ENCODE peak calls at places on chromosome 20, in six cellular contexts. One of them, this sample, is unnamed.

GRCh38 chr20:61768926-61769832 is 296.5 kb downstream of the TAF4 start:
- DNase-seq in GM12878: no peak
- DNase-seq in NB4: no peak
- DNase-seq in A549: no peak
- DNase-seq in K562: no peak
- DNase-seq in endothelial cell of umbilical vein: no peak
- DNase-seq in this sample: no peak

GRCh38 chr20:2713285-2713684 is 20.7 kb downstream of the EBF4 start:
- DNase-seq in GM12878: no peak
- DNase-seq in A549: no peak
- DNase-seq in endothelial cell of umbilical vein: no peak
- DNase-seq in K562: peak; percentile 23
- DNase-seq in NB4: peak; percentile 65
- DNase-seq in this sample: peak; percentile 52

GRCh38 chr20:50554694-50555579 is 44.8 kb downstream of the PTPN1 start:
- DNase-seq in NB4: no peak
- DNase-seq in endothelial cell of umbilical vein: no peak
- DNase-seq in A549: no peak
- DNase-seq in K562: no peak
- DNase-seq in GM12878: no peak
- DNase-seq in this sample: no peak

GRCh38 chr20:50482396-50482890 is 27.7 kb upstream of the PTPN1 start:
- DNase-seq in K562: peak; percentile 66
- DNase-seq in NB4: no peak
- DNase-seq in endothelial cell of umbilical vein: no peak
- DNase-seq in A549: no peak
- DNase-seq in GM12878: no peak
- DNase-seq in this sample: no peak

GRCh38 chr20:58880994-58881752 is 28.7 kb downstream of the GNAS start:
- DNase-seq in NB4: peak; percentile 30
- DNase-seq in endothelial cell of umbilical vein: no peak
- DNase-seq in K562: no peak
- DNase-seq in GM12878: no peak
- DNase-seq in A549: no peak
- DNase-seq in this sample: no peak

GRCh38 chr20:34907616-34908469 is 31.4 kb downstream of the ACSS2 start:
- DNase-seq in K562: no peak
- DNase-seq in endothelial cell of umbilical vein: peak; percentile 97
- DNase-seq in GM12878: no peak
- DNase-seq in A549: peak; percentile 63
- DNase-seq in NB4: no peak
- DNase-seq in this sample: peak; percentile 26

GRCh38 chr20:605237-605636 is 4.9 kb downstream of the TCF15 start:
- DNase-seq in endothelial cell of umbilical vein: no peak
- DNase-seq in A549: no peak
- DNase-seq in GM12878: no peak
- DNase-seq in NB4: no peak
- DNase-seq in K562: no peak
- DNase-seq in this sample: no peak

GRCh38 chr20:56391596-56392281 is at the start of gene AURKA:
- DNase-seq in NB4: no peak
- DNase-seq in endothelial cell of umbilical vein: no peak
- DNase-seq in A549: no peak
- DNase-seq in K562: no peak
- DNase-seq in GM12878: no peak
- DNase-seq in this sample: peak; percentile 24

GRCh38 chr20:58448958-58449357 is 59.9 kb downstream of the VAPB start:
- DNase-seq in K562: no peak
- DNase-seq in GM12878: no peak
- DNase-seq in endothelial cell of umbilical vein: no peak
- DNase-seq in A549: no peak
- DNase-seq in NB4: no peak
- DNase-seq in this sample: no peak

GRCh38 chr20:57391439-57392129 is 388 bp downstream of the RBM38 start:
- DNase-seq in A549: no peak
- DNase-seq in NB4: peak; percentile 54
- DNase-seq in K562: peak; percentile 74
- DNase-seq in GM12878: no peak
- DNase-seq in endothelial cell of umbilical vein: no peak
- DNase-seq in this sample: no peak

GRCh38 chr20:23596856-23597255 is 8.9 kb downstream of the CST9 start:
- DNase-seq in endothelial cell of umbilical vein: no peak
- DNase-seq in K562: no peak
- DNase-seq in GM12878: no peak
- DNase-seq in NB4: peak; percentile 74
- DNase-seq in A549: no peak
- DNase-seq in this sample: no peak

GRCh38 chr20:9241232-9241692 is 172.4 kb downstream of the PLCB4 start:
- DNase-seq in A549: no peak
- DNase-seq in K562: no peak
- DNase-seq in NB4: no peak
- DNase-seq in GM12878: no peak
- DNase-seq in endothelial cell of umbilical vein: peak; percentile 66
- DNase-seq in this sample: no peak

GRCh38 chr20:61956396-61957342 is 109.0 kb downstream of the TAF4 start:
- DNase-seq in endothelial cell of umbilical vein: no peak
- DNase-seq in GM12878: no peak
- DNase-seq in K562: no peak
- DNase-seq in NB4: no peak
- DNase-seq in A549: no peak
- DNase-seq in this sample: peak; percentile 74

GRCh38 chr20:38804682-38805501 is 605 bp upstream of the PPP1R16B start:
- DNase-seq in GM12878: peak; percentile 65
- DNase-seq in endothelial cell of umbilical vein: peak; percentile 96
- DNase-seq in A549: no peak
- DNase-seq in NB4: peak; percentile 93
- DNase-seq in K562: no peak
- DNase-seq in this sample: no peak

GRCh38 chr20:8812818-8813217 is 256.1 kb upstream of the PLCB4 start:
- DNase-seq in K562: no peak
- DNase-seq in endothelial cell of umbilical vein: peak; percentile 86
- DNase-seq in A549: no peak
- DNase-seq in NB4: no peak
- DNase-seq in GM12878: no peak
- DNase-seq in this sample: no peak

GRCh38 chr20:17439897-17440296 is 91.3 kb downstream of the BFSP1 start:
- DNase-seq in GM12878: no peak
- DNase-seq in K562: no peak
- DNase-seq in A549: no peak
- DNase-seq in endothelial cell of umbilical vein: no peak
- DNase-seq in NB4: no peak
- DNase-seq in this sample: no peak

GRCh38 chr20:24718277-24718676 is 230.8 kb upstream of the CST7 start:
- DNase-seq in endothelial cell of umbilical vein: no peak
- DNase-seq in GM12878: no peak
- DNase-seq in A549: no peak
- DNase-seq in K562: no peak
- DNase-seq in NB4: no peak
- DNase-seq in this sample: no peak

GRCh38 chr20:24722586-24722985 is 226.5 kb upstream of the CST7 start:
- DNase-seq in GM12878: no peak
- DNase-seq in A549: no peak
- DNase-seq in K562: no peak
- DNase-seq in endothelial cell of umbilical vein: no peak
- DNase-seq in NB4: no peak
- DNase-seq in this sample: no peak

GRCh38 chr20:24721891-24722530 is 227.1 kb upstream of the CST7 start:
- DNase-seq in endothelial cell of umbilical vein: no peak
- DNase-seq in NB4: no peak
- DNase-seq in GM12878: no peak
- DNase-seq in A549: no peak
- DNase-seq in K562: no peak
- DNase-seq in this sample: no peak

GRCh38 chr20:24720957-24721356 is 228.1 kb upstream of the CST7 start:
- DNase-seq in A549: no peak
- DNase-seq in NB4: no peak
- DNase-seq in K562: no peak
- DNase-seq in endothelial cell of umbilical vein: no peak
- DNase-seq in GM12878: no peak
- DNase-seq in this sample: no peak

GRCh38 chr20:24718696-24719095 is 230.4 kb upstream of the CST7 start:
- DNase-seq in NB4: no peak
- DNase-seq in K562: no peak
- DNase-seq in endothelial cell of umbilical vein: no peak
- DNase-seq in GM12878: no peak
- DNase-seq in A549: no peak
- DNase-seq in this sample: no peak
- TF ChIP-seq MYC in NB4: no peak
- TF ChIP-seq MYC in K562: no peak
- TF ChIP-seq MYC in endothelial cell of umbilical vein: no peak
- TF ChIP-seq MYC in GM12878: no peak
- TF ChIP-seq MYC in A549: no peak
- TF ChIP-seq MYC in this sample: no peak

GRCh38 chr20:31713312-31714049 is 9.2 kb downstream of the BCL2L1 start:
- DNase-seq in GM12878: no peak
- DNase-seq in K562: no peak
- DNase-seq in A549: peak; percentile 78
- DNase-seq in NB4: no peak
- DNase-seq in endothelial cell of umbilical vein: peak; percentile 78
- DNase-seq in this sample: peak; percentile 81

GRCh38 chr20:31712564-31713311 is 9.9 kb downstream of the BCL2L1 start:
- DNase-seq in A549: peak; percentile 80
- DNase-seq in GM12878: no peak
- DNase-seq in NB4: no peak
- DNase-seq in K562: no peak
- DNase-seq in endothelial cell of umbilical vein: peak; percentile 91
- DNase-seq in this sample: peak; percentile 95

GRCh38 chr20:31710423-31711250 is 12.0 kb downstream of the BCL2L1 start:
- DNase-seq in endothelial cell of umbilical vein: no peak
- DNase-seq in A549: no peak
- DNase-seq in K562: no peak
- DNase-seq in NB4: no peak
- DNase-seq in GM12878: no peak
- DNase-seq in this sample: no peak

GRCh38 chr20:31711416-31712111 is 11.1 kb downstream of the BCL2L1 start:
- DNase-seq in NB4: no peak
- DNase-seq in K562: no peak
- DNase-seq in GM12878: no peak
- DNase-seq in endothelial cell of umbilical vein: no peak
- DNase-seq in A549: no peak
- DNase-seq in this sample: peak; percentile 80

GRCh38 chr20:31712112-31712553 is 10.5 kb downstream of the BCL2L1 start:
- DNase-seq in NB4: no peak
- DNase-seq in A549: no peak
- DNase-seq in endothelial cell of umbilical vein: no peak
- DNase-seq in GM12878: no peak
- DNase-seq in K562: no peak
- DNase-seq in this sample: peak; percentile 62
- TF ChIP-seq MYC in NB4: no peak
- TF ChIP-seq MYC in A549: no peak
- TF ChIP-seq MYC in endothelial cell of umbilical vein: no peak
- TF ChIP-seq MYC in GM12878: no peak
- TF ChIP-seq MYC in K562: no peak
- TF ChIP-seq MYC in this sample: no peak

GRCh38 chr20:49381558-49382493 is 100.6 kb downstream of the KCNB1 start:
- DNase-seq in NB4: no peak
- DNase-seq in GM12878: no peak
- DNase-seq in endothelial cell of umbilical vein: no peak
- DNase-seq in A549: peak; percentile 22
- DNase-seq in K562: no peak
- DNase-seq in this sample: no peak

GRCh38 chr20:49387606-49387939 is 94.9 kb downstream of the KCNB1 start:
- DNase-seq in K562: no peak
- DNase-seq in A549: no peak
- DNase-seq in GM12878: no peak
- DNase-seq in endothelial cell of umbilical vein: no peak
- DNase-seq in NB4: no peak
- DNase-seq in this sample: no peak

GRCh38 chr20:49385471-49385870 is 97.0 kb downstream of the KCNB1 start:
- DNase-seq in endothelial cell of umbilical vein: peak; percentile 29
- DNase-seq in A549: no peak
- DNase-seq in NB4: peak; percentile 49
- DNase-seq in K562: peak; percentile 35
- DNase-seq in GM12878: no peak
- DNase-seq in this sample: peak; percentile 52

GRCh38 chr20:49386848-49387605 is 95.4 kb downstream of the KCNB1 start:
- DNase-seq in GM12878: no peak
- DNase-seq in K562: no peak
- DNase-seq in NB4: no peak
- DNase-seq in A549: no peak
- DNase-seq in endothelial cell of umbilical vein: no peak
- DNase-seq in this sample: no peak

DNA sequence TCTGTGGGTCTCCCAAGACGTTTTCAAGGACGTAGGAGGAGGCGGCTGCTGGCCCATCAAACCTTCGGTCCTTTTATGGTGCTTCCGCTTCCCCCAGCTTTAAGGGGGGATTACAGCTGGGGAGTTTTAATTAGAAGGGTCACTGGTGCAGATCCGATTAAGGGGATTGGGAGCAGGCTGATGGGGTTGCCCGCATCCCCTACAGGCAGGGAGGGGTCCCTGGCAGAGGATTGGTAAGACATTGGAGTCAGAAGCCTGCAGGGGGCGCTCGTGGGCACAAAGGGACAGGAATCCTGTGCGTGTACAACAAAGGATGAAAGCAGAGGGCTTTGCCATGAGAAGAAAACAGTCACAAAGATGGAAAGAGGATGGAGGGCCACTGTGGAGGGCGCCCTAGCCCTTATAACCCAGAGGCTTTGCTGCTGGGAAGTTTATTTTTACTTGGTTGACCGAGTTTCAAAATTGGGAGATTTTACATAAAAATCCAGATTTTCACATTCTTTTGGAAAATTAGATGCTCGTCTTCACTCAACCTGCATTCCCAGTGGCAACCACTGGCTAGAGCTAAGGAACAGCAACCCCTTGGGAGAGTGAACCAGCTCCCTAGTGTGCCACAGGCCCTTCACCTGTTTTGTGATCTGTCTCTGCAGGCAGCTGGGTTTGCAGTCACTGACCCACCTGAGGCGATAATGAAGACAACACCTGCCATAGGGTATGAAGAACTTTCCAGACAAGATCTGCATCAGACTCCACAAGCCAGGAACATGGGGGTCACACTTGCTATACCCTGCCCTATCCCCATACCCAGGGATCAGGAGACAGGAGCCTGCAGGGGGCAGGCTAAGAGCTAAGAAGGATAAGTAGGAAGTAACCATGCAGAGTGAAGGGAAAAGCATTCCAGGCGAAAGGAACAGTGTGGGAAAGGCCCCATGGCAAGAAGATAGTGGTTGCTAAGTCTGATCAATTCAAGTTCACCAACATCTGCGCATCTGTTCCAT is 97.7 kb downstream of the KCNB1 start:
- DNase-seq in NB4: peak; percentile 75
- DNase-seq in GM12878: no peak
- DNase-seq in K562: peak; percentile 82
- DNase-seq in A549: peak; percentile 39
- DNase-seq in endothelial cell of umbilical vein: peak; percentile 56
- DNase-seq in this sample: peak; percentile 79
- TF ChIP-seq MYC in NB4: no peak
- TF ChIP-seq MYC in GM12878: no peak
- TF ChIP-seq MYC in K562: no peak
- TF ChIP-seq MYC in A549: no peak
- TF ChIP-seq MYC in endothelial cell of umbilical vein: no peak
- TF ChIP-seq MYC in this sample: no peak

DNA sequence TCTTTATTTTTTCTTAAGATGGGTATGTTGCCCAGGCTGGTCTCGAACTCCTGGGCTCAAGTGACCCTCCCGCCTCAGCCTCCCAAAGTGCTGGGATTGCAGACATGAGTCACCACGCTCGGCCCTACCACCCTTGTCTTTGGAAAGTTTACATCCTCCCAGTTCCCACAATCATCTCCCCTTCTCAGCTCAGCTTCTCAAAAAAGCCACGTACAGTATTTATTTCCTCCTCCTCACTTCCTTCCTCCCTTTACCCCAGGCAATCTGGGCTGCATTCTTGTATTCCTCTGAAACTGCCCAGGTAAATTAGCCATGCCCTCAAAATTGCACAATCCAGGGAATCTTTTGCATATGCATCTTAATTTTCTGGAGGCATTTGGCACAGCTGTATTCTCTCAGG is 7.4 kb upstream of the SLC23A2 start:
- DNase-seq in K562: no peak
- DNase-seq in endothelial cell of umbilical vein: no peak
- DNase-seq in GM12878: no peak
- DNase-seq in NB4: peak; percentile 55
- DNase-seq in A549: no peak
- DNase-seq in this sample: no peak
- TF ChIP-seq MYC in K562: no peak
- TF ChIP-seq MYC in endothelial cell of umbilical vein: no peak
- TF ChIP-seq MYC in GM12878: no peak
- TF ChIP-seq MYC in NB4: no peak
- TF ChIP-seq MYC in A549: no peak
- TF ChIP-seq MYC in this sample: no peak